ENCODE peak calls at places on chromosomes 5 and 9, in six cellular contexts. J is IMR-90, N is neuronal stem cell, K is H9, O is trophoblast cell, F is H1. E is an unnamed sample.

GRCh38 chr9:126151671-126152050 is 175.0 kb upstream of the MVB12B start:
- DNase-seq in N (no peak), K (peak), F (no peak), J (no peak), O (no peak), E (peak)

GRCh38 chr5:152331006-152331405 is 74.1 kb downstream of the NMUR2 start:
- DNase-seq in N (no peak), K (no peak), J (no peak), F (no peak), O (no peak), E (no peak)

GRCh38 chr5:55102345-55102744 is at the start of gene GZMA:
- DNase-seq in N (no peak), J (no peak), K (no peak), O (no peak), F (no peak), E (no peak)

GRCh38 chr9:112239284-112239683 is 64.2 kb upstream of the SUSD1 start:
- DNase-seq in N (no peak), K (no peak), O (peak), J (no peak), F (no peak), E (no peak)

GRCh38 chr9:16825971-16826370 is 44.5 kb downstream of the BNC2 start:
- DNase-seq in F (no peak), O (no peak), J (peak), K (no peak), N (peak), E (peak)

GRCh38 chr9:75039006-75039405 is 10.9 kb upstream of the CARNMT1 start:
- DNase-seq in F (no peak), J (peak), N (no peak), O (no peak), K (no peak), E (peak)

GRCh38 chr5:130323804-130324454 is 419.7 kb downstream of the CHSY3 start:
- DNase-seq in N (no peak), O (peak), J (no peak), F (no peak), K (no peak), E (peak)

GRCh38 chr5:41527201-41527779 is 16.9 kb upstream of the PLCXD3 start:
- DNase-seq in J (peak), O (peak), F (no peak), N (no peak), K (no peak), E (no peak)

GRCh38 chr5:175288048-175288621 is 155.8 kb downstream of the DRD1 start:
- DNase-seq in F (no peak), O (peak), J (peak), K (no peak), N (no peak), E (no peak)

GRCh38 chr9:38371495-38371894 is 21.0 kb upstream of the ALDH1B1 start:
- DNase-seq in N (no peak), K (no peak), O (peak), F (no peak), J (peak), E (no peak)

GRCh38 chr9:123127512-123128075 is 94.1 kb downstream of the GPR21 start:
- DNase-seq in O (no peak), F (no peak), N (no peak), K (no peak), J (no peak), E (no peak)

GRCh38 chr5:6328173-6328572 is 50.2 kb downstream of the MED10 start:
- DNase-seq in O (peak), J (peak), N (peak), K (peak), F (peak), E (no peak)

GRCh38 chr5:146447734-146448380 is 724 bp downstream of the TCERG1 start:
- DNase-seq in O (no peak), N (no peak), K (no peak), J (peak), F (no peak), E (peak)
- H2AK5ac ChIP-seq in O (peak), N (no peak), K (no peak), J (peak), F (no peak), E (no peak)

GRCh38 chr5:154860765-154861164 is 2.3 kb downstream of the CNOT8 start:
- DNase-seq in K (no peak), N (no peak), O (no peak), J (no peak), F (no peak), E (no peak)

GRCh38 chr5:154861946-154862345 is 3.5 kb downstream of the CNOT8 start:
- DNase-seq in O (no peak), N (no peak), K (no peak), F (no peak), J (no peak), E (no peak)

GRCh38 chr5:154858251-154858971 is at the start of gene CNOT8:
- DNase-seq in K (peak), N (peak), O (peak), J (peak), F (peak), E (peak)

GRCh38 chr5:154858972-154859950 is 834 bp downstream of the CNOT8 start:
- DNase-seq in K (no peak), O (no peak), J (no peak), N (peak), F (no peak), E (peak)

DNA sequence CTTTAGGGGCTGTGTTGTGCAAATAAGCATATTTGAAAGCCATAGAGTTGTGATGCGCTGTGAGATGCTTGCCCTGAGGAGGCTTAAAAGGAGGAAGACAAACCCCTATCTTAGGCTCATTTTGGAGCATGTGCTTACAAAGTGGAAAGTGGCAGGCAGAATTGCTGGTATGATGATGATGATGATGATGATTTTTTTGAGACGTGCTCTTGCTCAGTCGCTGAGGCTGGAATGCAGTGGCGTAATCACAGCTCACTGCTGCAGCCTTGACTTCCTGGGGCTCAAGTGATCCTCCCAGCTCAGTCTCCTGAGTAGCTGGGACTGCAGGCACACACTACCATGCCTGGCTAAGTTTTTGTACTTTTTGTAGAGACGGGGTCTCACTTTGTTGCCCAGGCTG is 1.7 kb downstream of the CNOT8 start:
- DNase-seq in O (peak), K (no peak), F (no peak), N (no peak), J (peak), E (peak)
- H3K14ac ChIP-seq in O (no peak), K (no peak), F (no peak), N (no peak), J (peak), E (no peak)

DNA sequence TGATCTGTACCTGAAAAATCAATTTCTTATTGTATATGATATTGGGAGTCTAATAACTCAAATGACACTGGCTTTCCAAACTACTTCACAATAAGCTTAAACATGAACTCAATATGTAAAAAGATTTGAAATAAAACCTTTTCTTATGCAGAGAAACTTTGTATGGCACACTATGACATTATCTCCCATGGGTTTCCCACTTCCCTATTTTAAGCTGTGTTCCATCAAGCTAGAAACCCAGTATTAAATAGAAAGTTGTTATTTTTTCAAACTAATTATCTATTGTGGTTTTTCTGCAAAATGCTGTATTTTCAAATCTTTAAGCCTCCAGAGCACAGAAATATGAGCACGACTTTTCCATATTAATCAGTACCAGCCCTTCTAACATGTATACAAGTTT is 174.7 kb downstream of the NFIB start:
- DNase-seq in F (no peak), O (no peak), J (no peak), K (no peak), N (no peak), E (no peak)
- H4K91ac ChIP-seq in F (no peak), O (no peak), J (no peak), K (no peak), N (no peak), E (no peak)

GRCh38 chr9:4879098-4879497 is 86.4 kb downstream of the RCL1 start:
- DNase-seq in J (no peak), N (no peak), F (no peak), O (no peak), K (no peak), E (no peak)
- H2AK5ac ChIP-seq in J (no peak), N (no peak), F (no peak), O (no peak), K (no peak), E (no peak)

GRCh38 chr9:21323091-21323490 is 12.1 kb downstream of the KLHL9 start:
- DNase-seq in J (no peak), K (no peak), N (no peak), F (no peak), O (no peak), E (no peak)

GRCh38 chr9:21326526-21327139 is 8.6 kb downstream of the KLHL9 start:
- DNase-seq in O (no peak), F (no peak), N (peak), J (peak), K (no peak), E (peak)

GRCh38 chr9:21317956-21318923 is 13.1 kb upstream of the IFNA5 start:
- DNase-seq in N (peak), F (no peak), J (peak), K (no peak), O (peak), E (peak)

GRCh38 chr9:21324040-21324439 is 11.2 kb downstream of the KLHL9 start:
- DNase-seq in O (no peak), J (no peak), N (no peak), F (no peak), K (no peak), E (no peak)
- H3K14ac ChIP-seq in O (no peak), J (no peak), N (no peak), F (no peak), K (no peak), E (no peak)

DNA sequence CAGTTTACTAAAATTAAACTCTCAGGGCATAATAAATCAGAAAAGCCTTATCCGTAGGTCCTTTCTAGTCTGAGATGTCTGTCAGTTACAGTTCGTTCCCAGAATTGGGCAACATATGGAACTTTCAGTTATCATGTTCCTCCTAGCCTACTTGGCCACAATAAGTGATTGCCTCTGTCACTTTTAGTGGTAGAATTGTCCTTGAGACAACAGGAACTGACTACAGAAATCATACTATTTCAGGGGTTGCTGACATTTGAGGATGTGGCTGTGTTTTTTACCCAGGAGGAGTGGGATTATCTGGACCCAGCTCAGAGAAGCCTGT is 952 bp downstream of the ZNF189 start:
- DNase-seq in F (no peak), O (no peak), J (no peak), K (no peak), N (no peak), E (peak)
- H4K91ac ChIP-seq in F (no peak), O (no peak), J (no peak), K (no peak), N (no peak), E (no peak)

GRCh38 chr5:142900926-142901325 is 130.7 kb downstream of the ARHGAP26 start:
- DNase-seq in J (peak), K (no peak), O (peak), N (no peak), F (no peak), E (peak)

GRCh38 chr5:142894315-142894714 is 124.1 kb downstream of the ARHGAP26 start:
- DNase-seq in O (no peak), N (no peak), J (no peak), F (no peak), K (no peak), E (no peak)

GRCh38 chr5:142896325-142897007 is 126.3 kb downstream of the ARHGAP26 start:
- DNase-seq in F (no peak), N (no peak), J (no peak), O (no peak), K (no peak), E (no peak)

GRCh38 chr5:142894749-142895148 is 124.6 kb downstream of the ARHGAP26 start:
- DNase-seq in N (no peak), J (peak), O (no peak), K (no peak), F (no peak), E (no peak)

DNA sequence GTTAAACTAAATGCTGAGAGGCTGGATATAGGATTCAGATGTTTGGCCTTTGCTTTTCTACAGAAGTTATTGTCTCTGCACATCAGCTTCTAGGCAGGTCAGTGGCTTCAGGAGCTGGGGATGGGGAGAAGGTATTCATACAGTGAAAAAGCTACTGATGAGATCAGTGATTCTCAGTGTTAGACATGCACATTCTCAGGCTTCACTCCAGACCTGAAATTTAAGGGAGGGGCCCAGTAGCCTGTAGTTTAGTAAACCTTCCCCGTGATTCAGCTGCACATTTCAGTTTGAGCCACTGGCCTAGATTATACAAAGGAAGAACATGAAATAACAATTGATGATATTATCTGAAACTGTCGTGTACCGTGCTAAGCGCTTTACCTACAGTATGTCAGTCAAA is 127.2 kb downstream of the ARHGAP26 start:
- DNase-seq in K (no peak), J (no peak), N (no peak), F (no peak), O (no peak), E (no peak)
- H2AK5ac ChIP-seq in K (no peak), J (no peak), N (no peak), F (peak), O (no peak), E (no peak)

DNA sequence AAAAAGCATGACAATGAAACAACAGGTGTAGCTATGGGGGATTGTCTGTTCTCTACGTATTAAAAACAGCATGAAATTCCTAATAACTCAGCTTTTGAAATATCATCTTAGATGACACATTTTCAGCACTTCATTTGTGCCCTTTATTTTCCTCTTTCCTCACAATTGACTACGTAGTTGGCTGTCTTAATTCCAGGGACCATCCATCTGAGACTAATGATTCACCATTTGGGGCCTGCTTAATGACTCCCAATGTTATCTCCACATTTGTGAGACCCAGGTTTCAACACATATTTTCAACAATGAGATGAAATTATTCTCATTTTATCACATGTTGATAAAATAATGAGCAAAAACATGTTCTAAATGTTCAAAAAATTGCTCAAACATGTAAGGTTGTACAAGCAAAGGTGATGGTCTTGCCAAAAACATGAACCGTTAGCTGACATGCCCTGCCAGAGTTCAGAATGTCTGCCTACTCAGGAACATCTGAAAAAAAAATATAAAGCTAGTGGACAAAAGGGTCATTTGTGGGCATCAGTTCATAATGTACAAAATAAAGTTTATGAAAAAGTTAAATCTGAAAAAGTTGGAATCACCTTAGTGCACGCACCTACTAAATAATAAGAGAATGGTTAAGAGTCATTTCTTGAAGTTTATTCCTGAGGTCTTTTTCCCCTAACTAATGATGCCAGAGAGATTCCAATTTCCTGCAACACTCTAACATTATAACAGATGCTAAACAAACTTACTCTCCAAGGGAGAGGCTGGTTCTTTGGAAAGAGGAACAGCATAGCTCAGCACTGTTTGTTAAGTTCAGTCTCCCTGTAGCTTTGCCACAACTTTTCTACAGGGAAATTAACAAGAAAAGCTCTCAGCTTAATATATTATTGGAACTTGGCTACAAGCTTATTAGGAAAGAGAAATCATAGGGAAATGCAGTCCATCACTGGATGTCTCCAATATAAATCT is 275.5 kb downstream of the SPOCK1 start:
- DNase-seq in K (no peak), N (no peak), J (no peak), O (no peak), F (no peak), E (no peak)
- H3K14ac ChIP-seq in K (no peak), N (no peak), J (no peak), O (no peak), F (no peak), E (no peak)

GRCh38 chr9:137772281-137772873 is 105.2 kb upstream of the CACNA1B start:
- DNase-seq in K (peak), O (no peak), F (peak), N (no peak), J (no peak), E (no peak)
- H4K91ac ChIP-seq in K (no peak), O (no peak), F (no peak), N (no peak), J (no peak), E (no peak)